ENCODE peak calls at places on chromosome 22, in eight cellular contexts. One of them, this sample, is unnamed. For H3K9me3, the result is how much of the 10 kb centered on the place peaks cover.

GRCh38 chr22:45216133-45217003 is 24.3 kb downstream of the KIAA0930 start:
- DNase-seq in fibroblast of lung: peak
- DNase-seq in neural progenitor cell: peak
- DNase-seq in MM.1S: no peak
- DNase-seq in PC-9: no peak
- DNase-seq in hepatocyte: peak
- DNase-seq in astrocyte: peak
- DNase-seq in H9: peak
- DNase-seq in this sample: no peak

GRCh38 chr22:23536821-23537345 is 43.2 kb downstream of the IGLL1 start:
- DNase-seq in fibroblast of lung: no peak
- DNase-seq in neural progenitor cell: no peak
- DNase-seq in MM.1S: no peak
- DNase-seq in PC-9: no peak
- DNase-seq in hepatocyte: no peak
- DNase-seq in astrocyte: no peak
- DNase-seq in H9: peak
- DNase-seq in this sample: no peak

GRCh38 chr22:27668828-27669797 is 132.4 kb downstream of the MN1 start:
- DNase-seq in fibroblast of lung: peak
- DNase-seq in neural progenitor cell: no peak
- DNase-seq in MM.1S: no peak
- DNase-seq in PC-9: peak
- DNase-seq in hepatocyte: peak
- DNase-seq in astrocyte: peak
- DNase-seq in H9: peak
- DNase-seq in this sample: no peak

GRCh38 chr22:36741204-36741793 is 34.6 kb downstream of the IFT27 start:
- DNase-seq in fibroblast of lung: peak
- DNase-seq in neural progenitor cell: peak
- DNase-seq in MM.1S: peak
- DNase-seq in PC-9: no peak
- DNase-seq in hepatocyte: no peak
- DNase-seq in astrocyte: no peak
- DNase-seq in H9: peak
- DNase-seq in this sample: no peak

GRCh38 chr22:26893034-26893710 is 235.8 kb downstream of the MIAT start:
- DNase-seq in fibroblast of lung: no peak
- DNase-seq in neural progenitor cell: peak
- DNase-seq in MM.1S: no peak
- DNase-seq in PC-9: no peak
- DNase-seq in hepatocyte: no peak
- DNase-seq in astrocyte: peak
- DNase-seq in H9: peak
- DNase-seq in this sample: no peak

GRCh38 chr22:40040927-40041326 is 46.2 kb downstream of the FAM83F start:
- DNase-seq in fibroblast of lung: peak
- DNase-seq in neural progenitor cell: no peak
- DNase-seq in MM.1S: no peak
- DNase-seq in PC-9: peak
- DNase-seq in hepatocyte: peak
- DNase-seq in astrocyte: no peak
- DNase-seq in H9: no peak
- DNase-seq in this sample: no peak

GRCh38 chr22:40716116-40716515 is 36.8 kb downstream of the MCHR1 start:
- DNase-seq in fibroblast of lung: no peak
- DNase-seq in neural progenitor cell: no peak
- DNase-seq in MM.1S: no peak
- DNase-seq in PC-9: no peak
- DNase-seq in hepatocyte: no peak
- DNase-seq in astrocyte: no peak
- DNase-seq in H9: no peak
- DNase-seq in this sample: no peak

GRCh38 chr22:18023509-18024275 is 669 bp downstream of the MICAL3 start:
- DNase-seq in fibroblast of lung: peak
- DNase-seq in neural progenitor cell: peak
- DNase-seq in MM.1S: peak
- DNase-seq in PC-9: peak
- DNase-seq in hepatocyte: peak
- DNase-seq in astrocyte: peak
- DNase-seq in H9: peak
- DNase-seq in this sample: no peak

GRCh38 chr22:44360686-44361381 is 48.1 kb upstream of the SHISAL1 start:
- DNase-seq in fibroblast of lung: peak
- DNase-seq in neural progenitor cell: peak
- DNase-seq in MM.1S: no peak
- DNase-seq in PC-9: peak
- DNase-seq in hepatocyte: peak
- DNase-seq in astrocyte: peak
- DNase-seq in H9: no peak
- DNase-seq in this sample: peak

GRCh38 chr22:32674925-32675825 is 126.3 kb upstream of the TIMP3 start:
- DNase-seq in fibroblast of lung: no peak
- DNase-seq in neural progenitor cell: no peak
- DNase-seq in MM.1S: peak
- DNase-seq in PC-9: no peak
- DNase-seq in hepatocyte: no peak
- DNase-seq in astrocyte: no peak
- DNase-seq in H9: no peak
- DNase-seq in this sample: no peak

GRCh38 chr22:32677876-32678275 is 123.6 kb upstream of the TIMP3 start:
- DNase-seq in fibroblast of lung: no peak
- DNase-seq in neural progenitor cell: no peak
- DNase-seq in MM.1S: no peak
- DNase-seq in PC-9: no peak
- DNase-seq in hepatocyte: no peak
- DNase-seq in astrocyte: no peak
- DNase-seq in H9: no peak
- DNase-seq in this sample: no peak

GRCh38 chr22:32672542-32672941 is 129.0 kb upstream of the TIMP3 start:
- DNase-seq in fibroblast of lung: no peak
- DNase-seq in neural progenitor cell: no peak
- DNase-seq in MM.1S: no peak
- DNase-seq in PC-9: no peak
- DNase-seq in hepatocyte: no peak
- DNase-seq in astrocyte: no peak
- DNase-seq in H9: no peak
- DNase-seq in this sample: no peak

GRCh38 chr22:32680277-32680676 is 121.2 kb upstream of the TIMP3 start:
- DNase-seq in fibroblast of lung: no peak
- DNase-seq in neural progenitor cell: no peak
- DNase-seq in MM.1S: no peak
- DNase-seq in PC-9: no peak
- DNase-seq in hepatocyte: no peak
- DNase-seq in astrocyte: no peak
- DNase-seq in H9: no peak
- DNase-seq in this sample: no peak

DNA sequence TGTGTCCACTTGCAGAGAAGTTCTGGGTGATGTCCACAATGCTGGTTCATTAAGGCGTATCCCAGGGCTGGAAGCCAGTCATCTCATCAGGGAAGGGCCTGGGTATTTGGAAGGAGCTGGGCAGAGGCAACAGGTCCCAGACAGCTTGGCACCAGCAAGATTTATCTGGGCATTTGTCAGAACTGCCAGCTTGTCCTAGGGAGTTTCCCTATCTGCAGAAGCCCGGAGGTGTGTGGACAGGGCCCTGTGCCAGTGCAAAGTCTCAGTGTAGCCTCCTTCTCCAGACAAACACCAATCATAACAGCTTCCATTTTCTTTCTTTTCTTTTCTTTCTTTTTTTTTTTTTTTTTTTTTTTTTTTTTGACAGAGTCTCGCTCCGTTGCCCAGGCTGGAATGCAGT is 125.3 kb upstream of the TIMP3 start:
- DNase-seq in fibroblast of lung: no peak
- DNase-seq in neural progenitor cell: no peak
- DNase-seq in MM.1S: no peak
- DNase-seq in PC-9: no peak
- DNase-seq in hepatocyte: no peak
- DNase-seq in astrocyte: no peak
- DNase-seq in H9: no peak
- DNase-seq in this sample: no peak
- H3K27ac ChIP-seq in fibroblast of lung: no peak
- H3K27ac ChIP-seq in neural progenitor cell: no peak
- H3K27ac ChIP-seq in MM.1S: no peak
- H3K27ac ChIP-seq in PC-9: peak
- H3K27ac ChIP-seq in hepatocyte: no peak
- H3K27ac ChIP-seq in astrocyte: no peak
- H3K27ac ChIP-seq in H9: no peak
- H3K27ac ChIP-seq in this sample: no peak

GRCh38 chr22:19640306-19640705 is 74.0 kb upstream of the SEPTIN5 start:
- DNase-seq in fibroblast of lung: no peak
- DNase-seq in neural progenitor cell: no peak
- DNase-seq in MM.1S: no peak
- DNase-seq in PC-9: no peak
- DNase-seq in hepatocyte: no peak
- DNase-seq in astrocyte: no peak
- DNase-seq in H9: no peak
- DNase-seq in this sample: no peak
- H2AFZ ChIP-seq in fibroblast of lung: no peak
- H2AFZ ChIP-seq in neural progenitor cell: no peak
- H2AFZ ChIP-seq in MM.1S: no peak
- H2AFZ ChIP-seq in PC-9: no peak
- H2AFZ ChIP-seq in hepatocyte: no peak
- H2AFZ ChIP-seq in astrocyte: no peak
- H2AFZ ChIP-seq in H9: no peak
- H2AFZ ChIP-seq in this sample: no peak

GRCh38 chr22:49204599-49205214 is 623.0 kb downstream of the BRD1 start:
- DNase-seq in fibroblast of lung: no peak
- DNase-seq in neural progenitor cell: no peak
- DNase-seq in MM.1S: no peak
- DNase-seq in PC-9: no peak
- DNase-seq in hepatocyte: no peak
- DNase-seq in astrocyte: no peak
- DNase-seq in H9: peak
- DNase-seq in this sample: no peak

GRCh38 chr22:49202226-49202625 is 625.4 kb downstream of the BRD1 start:
- DNase-seq in fibroblast of lung: no peak
- DNase-seq in neural progenitor cell: no peak
- DNase-seq in MM.1S: no peak
- DNase-seq in PC-9: no peak
- DNase-seq in hepatocyte: no peak
- DNase-seq in astrocyte: no peak
- DNase-seq in H9: peak
- DNase-seq in this sample: no peak

GRCh38 chr22:49203863-49204598 is 623.6 kb downstream of the BRD1 start:
- DNase-seq in fibroblast of lung: no peak
- DNase-seq in neural progenitor cell: no peak
- DNase-seq in MM.1S: no peak
- DNase-seq in PC-9: no peak
- DNase-seq in hepatocyte: no peak
- DNase-seq in astrocyte: no peak
- DNase-seq in H9: peak
- DNase-seq in this sample: no peak

GRCh38 chr22:49201046-49201970 is 626.4 kb downstream of the BRD1 start:
- DNase-seq in fibroblast of lung: no peak
- DNase-seq in neural progenitor cell: no peak
- DNase-seq in MM.1S: no peak
- DNase-seq in PC-9: no peak
- DNase-seq in hepatocyte: no peak
- DNase-seq in astrocyte: no peak
- DNase-seq in H9: peak
- DNase-seq in this sample: no peak

DNA sequence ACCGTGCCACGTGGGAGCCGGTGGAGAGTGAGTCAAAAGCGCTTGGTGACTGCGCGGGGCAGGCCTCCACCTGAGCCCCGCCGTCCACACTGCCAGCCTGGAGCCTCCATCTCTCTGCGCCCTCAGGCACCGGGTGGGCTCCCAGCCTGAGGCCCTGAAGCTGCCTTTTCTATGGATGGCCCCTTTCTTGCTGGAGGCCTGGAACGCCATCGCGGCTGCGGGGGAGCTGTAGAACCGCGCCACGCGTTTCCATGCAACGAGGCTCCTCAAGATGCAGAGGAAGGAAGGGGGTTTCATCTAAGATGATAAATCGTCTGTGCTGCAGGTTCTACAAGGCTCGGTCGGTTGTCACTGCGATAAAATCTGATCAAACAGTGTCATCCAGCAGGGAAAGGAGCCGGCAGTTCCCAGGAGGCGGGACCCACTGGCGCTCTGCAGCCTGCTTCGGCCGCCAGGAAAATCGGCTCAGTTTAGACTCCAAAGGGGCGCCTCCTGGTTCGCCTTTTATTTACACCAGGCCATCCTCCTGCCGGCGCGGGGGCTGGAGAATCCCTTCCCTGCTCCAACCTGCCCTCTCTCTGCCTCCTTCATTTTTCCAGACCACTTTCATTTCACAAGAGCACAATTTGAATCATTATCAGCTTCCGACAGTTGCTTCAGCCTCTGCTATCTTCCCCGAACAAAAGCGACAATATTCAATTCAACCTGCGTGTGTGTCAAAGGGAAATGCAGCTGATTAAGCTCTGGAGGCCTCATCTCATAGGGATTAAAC is 624.4 kb downstream of the BRD1 start:
- DNase-seq in fibroblast of lung: no peak
- DNase-seq in neural progenitor cell: no peak
- DNase-seq in MM.1S: no peak
- DNase-seq in PC-9: no peak
- DNase-seq in hepatocyte: no peak
- DNase-seq in astrocyte: no peak
- DNase-seq in H9: peak
- DNase-seq in this sample: no peak
- H3K9me3 ChIP-seq in fibroblast of lung: under half
- H3K9me3 ChIP-seq in neural progenitor cell: under half
- H3K9me3 ChIP-seq in MM.1S: under half
- H3K9me3 ChIP-seq in PC-9: under half
- H3K9me3 ChIP-seq in hepatocyte: under half
- H3K9me3 ChIP-seq in astrocyte: under half
- H3K9me3 ChIP-seq in H9: under half
- H3K9me3 ChIP-seq in this sample: under half

GRCh38 chr22:42644422-42645340 is 4.3 kb upstream of the ATP5MGL start:
- DNase-seq in fibroblast of lung: peak
- DNase-seq in neural progenitor cell: no peak
- DNase-seq in MM.1S: no peak
- DNase-seq in PC-9: no peak
- DNase-seq in hepatocyte: peak
- DNase-seq in astrocyte: peak
- DNase-seq in H9: peak
- DNase-seq in this sample: no peak

GRCh38 chr22:42648017-42648367 is 1.2 kb downstream of the CYB5R3 start:
- DNase-seq in fibroblast of lung: no peak
- DNase-seq in neural progenitor cell: no peak
- DNase-seq in MM.1S: no peak
- DNase-seq in PC-9: no peak
- DNase-seq in hepatocyte: no peak
- DNase-seq in astrocyte: no peak
- DNase-seq in H9: no peak
- DNase-seq in this sample: no peak

GRCh38 chr22:42645341-42645937 is 3.8 kb downstream of the CYB5R3 start:
- DNase-seq in fibroblast of lung: no peak
- DNase-seq in neural progenitor cell: no peak
- DNase-seq in MM.1S: no peak
- DNase-seq in PC-9: no peak
- DNase-seq in hepatocyte: no peak
- DNase-seq in astrocyte: no peak
- DNase-seq in H9: peak
- DNase-seq in this sample: no peak

GRCh38 chr22:42646569-42647525 is 2.3 kb downstream of the CYB5R3 start:
- DNase-seq in fibroblast of lung: no peak
- DNase-seq in neural progenitor cell: no peak
- DNase-seq in MM.1S: no peak
- DNase-seq in PC-9: no peak
- DNase-seq in hepatocyte: peak
- DNase-seq in astrocyte: peak
- DNase-seq in H9: no peak
- DNase-seq in this sample: no peak

GRCh38 chr22:42645938-42646568 is 3.1 kb downstream of the CYB5R3 start:
- DNase-seq in fibroblast of lung: no peak
- DNase-seq in neural progenitor cell: no peak
- DNase-seq in MM.1S: no peak
- DNase-seq in PC-9: no peak
- DNase-seq in hepatocyte: no peak
- DNase-seq in astrocyte: no peak
- DNase-seq in H9: no peak
- DNase-seq in this sample: no peak
- H3K27ac ChIP-seq in fibroblast of lung: peak
- H3K27ac ChIP-seq in neural progenitor cell: no peak
- H3K27ac ChIP-seq in MM.1S: no peak
- H3K27ac ChIP-seq in PC-9: no peak
- H3K27ac ChIP-seq in hepatocyte: peak
- H3K27ac ChIP-seq in astrocyte: no peak
- H3K27ac ChIP-seq in H9: no peak
- H3K27ac ChIP-seq in this sample: peak